ENCODE peak calls at places on chromosomes 13 and 19, in ten cellular contexts. Q is fibroblast of mammary gland, G is mammary epithelial cell, L is foreskin fibroblast, Z is lung, C is sigmoid colon, F is adipocyte, Y is astrocyte of the cerebellum, K is cardiac fibroblast, S is AG09309. X is an unnamed sample.

GRCh38 chr13:43838909-43839308 is 40.6 kb downstream of the CCDC122 start:
- DNase-seq in G (no peak), Y (no peak), L (no peak), K (peak), C (no peak), F (peak), Z (no peak), Q (peak), S (peak), X (peak)

GRCh38 chr19:45113628-45114027 is 20.6 kb downstream of the PPP1R37 start:
- DNase-seq in K (no peak), S (no peak), F (no peak), L (no peak), C (no peak), Q (no peak), G (no peak), Z (no peak), Y (no peak), X (no peak)

GRCh38 chr13:73394066-73394465 is 335.3 kb downstream of the KLF5 start:
- DNase-seq in F (no peak), C (no peak), Q (no peak), Y (no peak), G (peak), K (no peak), Z (no peak), L (no peak), S (no peak), X (no peak)

GRCh38 chr13:67374391-67374790 is 144.3 kb upstream of the PCDH9 start:
- DNase-seq in F (no peak), Q (no peak), S (no peak), L (no peak), Z (no peak), C (no peak), Y (no peak), G (no peak), K (no peak), X (no peak)

GRCh38 chr19:21463449-21464105 is 41.8 kb upstream of the ZNF429 start:
- DNase-seq in Z (peak), C (no peak), S (no peak), F (no peak), K (no peak), L (no peak), Y (no peak), Q (no peak), G (peak), X (no peak)

GRCh38 chr19:15373644-15374043 is 5.9 kb downstream of the AKAP8 start:
- DNase-seq in S (no peak), Q (no peak), Z (no peak), C (no peak), L (no peak), F (no peak), K (no peak), Y (no peak), G (no peak), X (no peak)

GRCh38 chr13:22961835-22962537 is 218.8 kb upstream of the SGCG start:
- DNase-seq in Q (no peak), K (no peak), L (no peak), G (no peak), Y (no peak), C (no peak), S (no peak), Z (no peak), F (no peak), X (no peak)

GRCh38 chr13:44109986-44110640 is 230.4 kb downstream of the LACC1 start:
- DNase-seq in S (no peak), L (no peak), Y (no peak), Q (no peak), G (peak), C (no peak), F (no peak), K (no peak), Z (no peak), X (no peak)

GRCh38 chr13:20392530-20392929 is 133.1 kb downstream of the CRYL1 start:
- DNase-seq in G (no peak), S (no peak), C (no peak), Q (no peak), F (no peak), Y (no peak), K (no peak), L (no peak), Z (no peak), X (no peak)

GRCh38 chr13:93230466-93230865 is 3.9 kb downstream of the GPC6 start:
- DNase-seq in K (peak), Q (peak), F (peak), L (peak), Y (peak), Z (no peak), G (peak), C (no peak), S (peak), X (no peak)

GRCh38 chr19:55567708-55568328 is 12.8 kb downstream of the ZNF579 start:
- DNase-seq in K (no peak), C (no peak), G (no peak), Z (no peak), Q (no peak), Y (no peak), L (no peak), S (no peak), F (no peak), X (no peak)

GRCh38 chr19:961866-962620 is 22.1 kb upstream of the WDR18 start:
- DNase-seq in Q (peak), L (no peak), Y (no peak), Z (no peak), G (no peak), K (no peak), F (peak), C (no peak), S (no peak), X (no peak)

GRCh38 chr13:92122454-92122853 is 724.0 kb downstream of the GPC5 start:
- DNase-seq in Z (no peak), L (no peak), C (no peak), K (no peak), G (peak), F (no peak), Q (peak), S (no peak), Y (no peak), X (no peak)

GRCh38 chr13:18212873-18213272 is 968.8 kb downstream of the TUBA3C start:
- DNase-seq in S (no peak), Q (no peak), Z (no peak), L (peak), Y (no peak), G (no peak), F (no peak), K (peak), C (no peak), X (no peak)

GRCh38 chr13:19890030-19890429 is 26.6 kb upstream of the ZMYM5 start:
- DNase-seq in Q (no peak), S (no peak), G (no peak), F (no peak), Y (no peak), C (no peak), Z (no peak), K (no peak), L (no peak), X (no peak)

GRCh38 chr13:24053505-24054251 is 106.8 kb upstream of the SPATA13 start:
- DNase-seq in S (no peak), Y (peak), G (peak), L (peak), C (no peak), Z (peak), F (peak), K (peak), Q (peak), X (no peak)

GRCh38 chr19:56332695-56333094 is 18.1 kb upstream of the ZSCAN5A start:
- DNase-seq in Z (no peak), K (no peak), L (no peak), Y (no peak), G (no peak), F (no peak), S (no peak), C (no peak), Q (no peak), X (no peak)

GRCh38 chr19:41696402-41697197 is 8.5 kb upstream of the CEACAM7 start:
- DNase-seq in S (no peak), F (peak), L (no peak), Y (no peak), G (no peak), Q (no peak), C (peak), Z (no peak), K (no peak), X (no peak)

GRCh38 chr19:19081642-19082151 is 17.9 kb downstream of the SLC25A42 start:
- DNase-seq in S (no peak), Y (no peak), C (no peak), Q (peak), Z (no peak), L (no peak), K (peak), G (no peak), F (no peak), X (no peak)

GRCh38 chr19:37412700-37413099 is 41.8 kb downstream of the ZNF527 start:
- DNase-seq in C (no peak), Z (no peak), F (no peak), S (no peak), K (no peak), G (no peak), Q (no peak), Y (no peak), L (no peak), X (no peak)

GRCh38 chr19:37413243-37414084 is 42.6 kb downstream of the ZNF527 start:
- DNase-seq in F (no peak), K (no peak), Q (peak), S (no peak), Y (no peak), G (peak), L (no peak), Z (no peak), C (no peak), X (no peak)
- H3K4me3 ChIP-seq in F (peak), K (no peak), Q (no peak), S (no peak), Y (no peak), G (no peak), L (no peak), Z (no peak), C (no peak), X (no peak)

GRCh38 chr13:29487466-29488454 is 107.7 kb downstream of the SLC7A1 start:
- DNase-seq in L (no peak), Z (no peak), C (no peak), F (no peak), Y (no peak), Q (no peak), G (no peak), K (no peak), S (no peak), X (no peak)
- H3K4me3 ChIP-seq in L (no peak), Z (no peak), C (no peak), F (no peak), Y (no peak), Q (no peak), G (no peak), K (no peak), S (no peak), X (no peak)

GRCh38 chr19:50207730-50208129 is 4.3 kb downstream of the MYH14 start:
- DNase-seq in Q (no peak), L (no peak), C (no peak), G (no peak), F (no peak), Y (no peak), S (no peak), K (no peak), Z (no peak), X (no peak)

GRCh38 chr19:50204811-50205675 is 1.6 kb downstream of the MYH14 start:
- DNase-seq in Z (peak), Q (no peak), Y (no peak), C (no peak), S (no peak), G (no peak), F (no peak), K (no peak), L (no peak), X (no peak)

GRCh38 chr19:50205681-50206138 is 2.3 kb downstream of the MYH14 start:
- DNase-seq in Z (peak), Y (no peak), G (no peak), S (no peak), K (no peak), C (no peak), Q (no peak), L (no peak), F (no peak), X (no peak)

GRCh38 chr19:50204081-50204428 is 633 bp downstream of the MYH14 start:
- DNase-seq in K (no peak), F (no peak), C (no peak), G (no peak), Y (no peak), Q (no peak), Z (no peak), S (no peak), L (no peak), X (no peak)

GRCh38 chr19:50206191-50206590 is 2.8 kb downstream of the MYH14 start:
- DNase-seq in Q (no peak), S (no peak), L (no peak), Y (no peak), Z (no peak), K (no peak), G (no peak), C (no peak), F (no peak), X (no peak)
- H3K4me3 ChIP-seq in Q (no peak), S (no peak), L (no peak), Y (no peak), Z (peak), K (no peak), G (no peak), C (no peak), F (no peak), X (no peak)

GRCh38 chr19:34181111-34181864 is 9.0 kb downstream of the LSM14A start:
- DNase-seq in Q (no peak), Y (no peak), Z (no peak), K (no peak), C (no peak), F (no peak), G (no peak), S (no peak), L (no peak), X (no peak)

GRCh38 chr19:34180273-34180672 is 8.0 kb downstream of the LSM14A start:
- DNase-seq in Z (no peak), S (no peak), G (no peak), C (no peak), F (no peak), L (no peak), Y (no peak), Q (no peak), K (no peak), X (no peak)

GRCh38 chr19:34180709-34181108 is 8.4 kb downstream of the LSM14A start:
- DNase-seq in C (no peak), Z (no peak), Q (no peak), Y (no peak), L (no peak), S (no peak), G (no peak), F (no peak), K (no peak), X (no peak)

GRCh38 chr19:34184880-34185491 is 12.7 kb downstream of the LSM14A start:
- DNase-seq in Y (no peak), Z (no peak), F (peak), S (no peak), L (peak), C (no peak), G (no peak), K (peak), Q (peak), X (peak)

GRCh38 chr19:34182125-34182524 is 9.8 kb downstream of the LSM14A start:
- DNase-seq in Y (no peak), L (no peak), G (no peak), S (no peak), C (no peak), Z (no peak), F (no peak), K (no peak), Q (no peak), X (no peak)
- H3K4me3 ChIP-seq in Y (no peak), L (no peak), G (no peak), S (no peak), C (no peak), Z (no peak), F (no peak), K (no peak), Q (no peak), X (no peak)

GRCh38 chr13:30789360-30789862 is 54.1 kb downstream of the ALOX5AP start:
- DNase-seq in K (no peak), S (no peak), F (no peak), Z (no peak), Q (no peak), G (no peak), C (no peak), Y (no peak), L (no peak), X (no peak)

GRCh38 chr13:30792257-30793000 is 57.1 kb downstream of the ALOX5AP start:
- DNase-seq in S (peak), Y (peak), Z (peak), G (peak), L (peak), K (peak), C (peak), Q (peak), F (peak), X (peak)

GRCh38 chr13:30787747-30788535 is 52.6 kb downstream of the ALOX5AP start:
- DNase-seq in K (no peak), C (no peak), L (no peak), F (no peak), Q (peak), S (no peak), Y (no peak), G (no peak), Z (no peak), X (no peak)

GRCh38 chr13:30790592-30790991 is 55.2 kb downstream of the ALOX5AP start:
- DNase-seq in Z (no peak), K (no peak), S (no peak), G (no peak), L (no peak), F (no peak), C (no peak), Q (no peak), Y (no peak), X (no peak)

DNA sequence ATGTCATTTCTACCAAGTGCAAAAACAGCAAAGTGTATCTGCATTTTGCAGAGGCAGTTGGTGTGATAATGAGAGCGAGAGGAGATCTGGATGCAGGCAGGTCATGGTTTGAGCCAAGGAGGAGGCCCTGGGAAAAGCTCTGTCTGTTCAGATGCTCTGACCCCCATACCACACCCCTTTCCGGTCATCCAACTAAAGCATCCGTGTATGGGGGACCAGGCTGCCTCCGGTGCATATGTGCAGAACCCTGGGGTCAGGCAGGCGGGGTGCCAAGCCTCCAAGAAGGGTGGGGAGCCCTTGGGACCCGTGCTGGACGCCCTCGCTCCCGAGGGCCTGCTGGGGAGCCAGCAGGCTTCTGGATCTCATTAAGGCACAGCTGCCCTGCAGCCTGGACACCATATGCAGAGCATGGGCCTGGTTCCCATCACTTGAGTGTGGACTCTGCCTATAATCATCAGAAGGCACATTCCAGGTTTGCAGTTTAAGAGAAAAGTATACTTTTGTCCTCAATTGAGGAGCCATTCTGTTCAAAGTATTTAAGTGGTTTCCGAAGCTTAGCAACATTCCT is 56.1 kb downstream of the ALOX5AP start:
- DNase-seq in Q (peak), Y (peak), Z (no peak), C (no peak), F (peak), S (peak), G (no peak), L (peak), K (peak), X (no peak)
- H3K4me3 ChIP-seq in Q (no peak), Y (no peak), Z (no peak), C (no peak), F (no peak), S (no peak), G (no peak), L (no peak), K (no peak), X (no peak)

GRCh38 chr19:50658438-50659317 is 9.4 kb downstream of the C19orf81 start:
- DNase-seq in S (no peak), F (peak), L (peak), Z (peak), Y (no peak), Q (peak), G (peak), C (no peak), K (peak), X (no peak)
- H3K4me3 ChIP-seq in S (peak), F (peak), L (peak), Z (peak), Y (no peak), Q (peak), G (peak), C (peak), K (peak), X (peak)

GRCh38 chr19:47130589-47131168 is at the start of gene SAE1:
- DNase-seq in S (peak), L (peak), F (peak), Q (peak), Y (peak), G (peak), K (peak), C (peak), Z (peak), X (peak)
- H3K4me3 ChIP-seq in S (peak), L (peak), F (peak), Q (peak), Y (peak), G (peak), K (peak), C (peak), Z (peak), X (peak)

GRCh38 chr13:28358673-28359072 is 136.3 kb downstream of the FLT1 start:
- DNase-seq in S (no peak), Z (no peak), F (no peak), K (no peak), C (no peak), Y (no peak), L (no peak), G (no peak), Q (no peak), X (no peak)
- H3K4me3 ChIP-seq in S (no peak), Z (no peak), F (no peak), K (no peak), C (no peak), Y (no peak), L (no peak), G (no peak), Q (no peak), X (no peak)

DNA sequence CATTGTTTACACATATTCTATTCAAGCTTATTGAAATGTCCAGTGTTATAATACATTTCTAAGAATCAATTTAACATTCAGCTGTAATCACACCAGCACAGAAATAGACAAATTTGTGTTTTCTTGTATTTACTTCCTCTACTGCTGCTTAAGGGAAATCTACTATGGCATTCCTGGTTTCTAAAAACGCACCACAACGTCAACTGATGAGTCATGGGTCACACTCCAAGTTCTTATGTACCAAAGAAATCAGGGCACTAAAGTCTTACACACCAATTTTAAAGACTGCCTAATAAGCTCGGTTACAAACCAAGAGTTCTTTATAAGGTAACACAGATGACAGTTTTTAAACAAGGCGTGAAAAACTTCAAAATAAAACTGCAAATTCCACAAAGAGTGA is 13.2 kb downstream of the LNX2 start:
- DNase-seq in K (peak), Y (peak), Z (no peak), C (no peak), L (peak), Q (peak), F (peak), S (peak), G (peak), X (peak)
- H3K4me3 ChIP-seq in K (no peak), Y (no peak), Z (no peak), C (no peak), L (no peak), Q (no peak), F (no peak), S (no peak), G (no peak), X (no peak)

X was measured in BJ.